ENCODE peak calls at places on chromosomes 12 and 14, in nine cellular contexts. O is cardiac fibroblast, A is PC-9, Y is OCI-LY7, I is brain microvascular endothelial cell, T is cardiac muscle cell, N is fibroblast of lung, H is astrocyte of the spinal cord, F is pancreas. L is an unnamed sample.

GRCh38 chr12:3820122-3820521 is 53.1 kb downstream of the PARP11 start:
- DNase-seq in I (peak), A (no peak), H (peak), Y (no peak), N (peak), T (no peak), F (no peak), O (no peak), L (no peak)

GRCh38 chr12:1630081-1630826 is 1.2 kb downstream of the WNT5B start:
- DNase-seq in F (peak), T (peak), O (peak), Y (peak), H (peak), A (peak), N (peak), I (no peak), L (no peak)

GRCh38 chr12:11147420-11147819 is 13.0 kb upstream of the TAS2R30 start:
- DNase-seq in T (no peak), I (no peak), N (no peak), A (no peak), F (no peak), H (no peak), O (no peak), Y (no peak), L (no peak)

GRCh38 chr12:132170094-132170636 is 25.9 kb downstream of the NOC4L start:
- DNase-seq in T (peak), Y (no peak), H (peak), O (peak), N (peak), I (no peak), A (no peak), F (no peak), L (peak)

GRCh38 chr14:50397461-50398196 is 948 bp upstream of the CDKL1 start:
- DNase-seq in T (no peak), N (no peak), O (peak), H (peak), Y (no peak), I (no peak), F (peak), A (peak), L (no peak)

GRCh38 chr14:90398315-90398811 is 1.5 kb downstream of the CALM1 start:
- DNase-seq in A (peak), N (no peak), F (peak), H (peak), I (peak), Y (peak), O (no peak), T (peak), L (no peak)

GRCh38 chr12:9649532-9649940 is 20.0 kb upstream of the CLEC2D start:
- DNase-seq in I (no peak), N (no peak), O (no peak), Y (peak), A (peak), T (no peak), F (no peak), H (peak), L (no peak)

GRCh38 chr12:26010293-26010821 is 51.9 kb downstream of the RASSF8 start:
- DNase-seq in N (no peak), H (peak), F (no peak), T (peak), O (peak), Y (no peak), A (peak), I (no peak), L (no peak)

GRCh38 chr12:104519190-104519857 is 62.6 kb downstream of the CHST11 start:
- DNase-seq in A (no peak), F (no peak), H (no peak), N (no peak), T (no peak), O (no peak), Y (no peak), I (no peak), L (no peak)

GRCh38 chr14:31678421-31679249 is 117.4 kb downstream of the NUBPL start:
- DNase-seq in N (no peak), Y (no peak), I (no peak), F (no peak), O (no peak), H (no peak), A (no peak), T (no peak), L (no peak)

GRCh38 chr12:102436867-102437266 is 43.5 kb downstream of the IGF1 start:
- DNase-seq in Y (no peak), F (no peak), H (no peak), O (no peak), I (no peak), A (no peak), N (no peak), T (no peak), L (no peak)

GRCh38 chr12:104942075-104942474 is 16.0 kb downstream of the SLC41A2 start:
- DNase-seq in H (no peak), I (no peak), T (no peak), N (no peak), O (no peak), F (no peak), A (no peak), Y (no peak), L (no peak)

GRCh38 chr14:77318006-77318553 is 2.6 kb downstream of the POMT2 start:
- DNase-seq in F (no peak), O (no peak), I (no peak), Y (no peak), T (peak), A (no peak), N (no peak), H (no peak), L (no peak)

GRCh38 chr14:71143391-71144290 is 236.4 kb downstream of the PCNX1 start:
- DNase-seq in A (peak), F (no peak), H (peak), I (peak), O (peak), N (peak), T (peak), Y (no peak), L (no peak)

GRCh38 chr12:26938660-26939185 is 453 bp downstream of the FGFR1OP2 start:
- DNase-seq in H (no peak), A (no peak), N (no peak), F (no peak), I (no peak), Y (peak), O (no peak), T (no peak), L (no peak)

GRCh38 chr12:71304306-71304705 is 135.3 kb upstream of the LGR5 start:
- DNase-seq in A (no peak), Y (no peak), F (no peak), N (no peak), T (no peak), O (no peak), H (no peak), I (no peak), L (no peak)

GRCh38 chr12:92503029-92503931 is 199.5 kb upstream of the PLEKHG7 start:
- DNase-seq in A (no peak), T (peak), F (peak), I (no peak), Y (peak), N (peak), H (no peak), O (peak), L (no peak)

GRCh38 chr12:4908694-4909396 is 860 bp upstream of the KCNA1 start:
- DNase-seq in H (no peak), I (no peak), Y (no peak), A (no peak), F (no peak), T (no peak), O (no peak), N (no peak), L (peak)

GRCh38 chr12:49811136-49811535 is 17.1 kb downstream of the NCKAP5L start:
- DNase-seq in H (no peak), O (no peak), F (no peak), Y (no peak), T (no peak), N (no peak), I (no peak), A (no peak), L (no peak)

GRCh38 chr14:96156804-96157760 is 47.6 kb upstream of the BDKRB2 start:
- DNase-seq in O (no peak), Y (no peak), N (no peak), F (no peak), T (no peak), H (no peak), I (no peak), A (no peak), L (no peak)

GRCh38 chr12:45703942-45704341 is 25.6 kb upstream of the ARID2 start:
- DNase-seq in Y (no peak), H (peak), N (peak), T (no peak), A (no peak), I (no peak), F (no peak), O (no peak), L (no peak)

GRCh38 chr12:46918631-46919030 is 92.8 kb upstream of the SLC38A4 start:
- DNase-seq in I (no peak), H (no peak), Y (no peak), N (no peak), F (no peak), O (no peak), A (no peak), T (no peak), L (no peak)

GRCh38 chr14:106277503-106277902 is 751.1 kb downstream of the TMEM121 start:
- DNase-seq in H (no peak), N (no peak), Y (peak), F (no peak), A (no peak), I (no peak), T (no peak), O (no peak), L (no peak)

GRCh38 chr12:71469235-71469873 is 29.8 kb downstream of the LGR5 start:
- DNase-seq in T (peak), F (no peak), A (peak), O (peak), Y (no peak), I (peak), N (peak), H (peak), L (no peak)

GRCh38 chr12:118432812-118433540 is 56.6 kb downstream of the SUDS3 start:
- DNase-seq in I (peak), O (no peak), F (no peak), H (peak), T (no peak), N (no peak), Y (no peak), A (no peak), L (no peak)

GRCh38 chr12:45309826-45310626 is 94.1 kb downstream of the ANO6 start:
- DNase-seq in Y (no peak), N (peak), T (peak), H (peak), A (no peak), I (no peak), F (no peak), O (peak), L (peak)

GRCh38 chr14:75070383-75070782 is 942 bp downstream of the ZC2HC1C start:
- DNase-seq in N (no peak), T (no peak), A (no peak), I (no peak), F (peak), H (no peak), O (no peak), Y (no peak), L (no peak)

DNA sequence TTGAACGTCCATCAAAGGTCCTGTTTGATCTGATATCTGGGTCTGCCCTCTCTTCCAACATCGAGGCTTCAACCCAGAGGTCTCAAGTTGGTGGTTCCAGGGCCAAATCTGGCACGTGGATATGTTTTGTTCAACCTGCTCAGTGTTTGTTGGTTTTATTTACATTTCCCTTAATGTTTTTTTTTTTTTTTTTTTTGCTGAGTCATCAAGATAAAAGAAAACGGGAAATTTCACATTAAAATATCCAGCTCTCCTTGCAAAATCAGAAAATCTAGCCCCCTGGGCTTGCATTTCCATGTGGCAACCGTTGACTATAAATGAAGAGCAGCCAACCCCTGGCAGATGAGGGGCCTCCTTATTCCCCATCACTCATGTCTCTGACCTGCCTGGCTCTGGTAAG is 765.6 kb upstream of the TBX3 start:
- DNase-seq in N (no peak), F (no peak), T (no peak), Y (no peak), A (no peak), O (no peak), H (no peak), I (no peak), L (no peak)
- H3K4me3 ChIP-seq in N (no peak), F (no peak), T (no peak), Y (no peak), A (no peak), O (no peak), H (no peak), I (no peak), L (no peak)

GRCh38 chr12:84619053-84619452 is 293.5 kb downstream of the SLC6A15 start:
- DNase-seq in I (no peak), H (no peak), Y (no peak), N (peak), F (no peak), A (no peak), O (no peak), T (no peak), L (no peak)
- TF ChIP-seq CTCF in I (no peak), H (peak), Y (peak), N (no peak), F (no peak), A (peak), O (no peak), T (peak), L (peak)

GRCh38 chr14:39433452-39433813 is 1.2 kb upstream of the FBXO33 start:
- DNase-seq in I (no peak), A (no peak), Y (no peak), H (no peak), O (no peak), F (no peak), T (no peak), N (no peak), L (no peak)
- H3K4me3 ChIP-seq in I (peak), A (peak), Y (peak), H (peak), O (peak), F (peak), T (peak), N (peak), L (peak)

GRCh38 chr12:67893003-67893402 is 96.2 kb upstream of the IFNG-AS1 start:
- DNase-seq in O (no peak), A (no peak), H (no peak), T (no peak), F (no peak), Y (no peak), I (no peak), N (no peak), L (no peak)
- TF ChIP-seq CTCF in O (no peak), A (no peak), H (no peak), T (no peak), F (no peak), Y (no peak), I (no peak), N (no peak), L (no peak)

DNA sequence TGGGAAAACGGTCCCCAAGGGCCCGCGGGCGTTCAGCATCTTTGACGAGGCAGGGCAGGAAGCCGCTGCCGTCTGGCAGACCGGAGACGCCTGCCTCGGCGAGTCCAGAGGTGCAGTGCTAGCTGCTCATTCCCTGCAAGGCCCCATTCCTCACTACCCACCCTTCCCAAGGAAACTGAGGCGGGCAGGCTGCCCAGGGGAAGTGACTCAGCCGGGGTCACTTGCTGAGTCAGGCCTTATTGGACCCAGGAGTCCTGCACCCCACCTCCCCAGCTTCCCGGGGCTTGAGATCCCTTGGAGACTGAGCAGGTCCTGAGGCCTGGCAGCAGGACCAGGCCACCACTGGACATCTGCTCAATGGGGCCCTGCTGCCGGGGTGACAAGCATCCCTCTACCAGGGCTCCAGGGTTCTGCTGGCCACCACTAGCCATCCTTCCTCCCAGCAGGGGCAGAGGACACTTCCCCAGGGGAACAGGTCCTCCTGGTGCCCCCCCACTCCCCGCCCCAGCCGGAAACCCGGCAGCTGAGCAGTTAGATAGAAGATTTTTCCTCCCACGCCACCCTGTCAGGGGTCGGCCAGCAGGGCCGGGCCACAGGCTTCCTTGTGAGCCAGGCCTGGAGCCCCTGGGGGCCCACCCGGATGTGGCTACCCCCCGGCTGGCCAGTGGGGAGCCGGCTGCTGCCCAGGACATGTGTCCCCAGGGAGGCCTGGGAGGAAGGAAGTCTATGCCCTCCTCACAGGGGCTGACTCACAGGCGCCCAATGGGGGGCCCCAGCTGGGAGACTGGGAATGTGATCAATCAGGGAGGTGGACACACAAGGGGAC is 3.9 kb downstream of the SH2B3 start:
- DNase-seq in Y (peak), I (peak), N (peak), A (no peak), T (peak), H (peak), O (peak), F (peak), L (no peak)
- H3K4me3 ChIP-seq in Y (peak), I (peak), N (no peak), A (peak), T (no peak), H (peak), O (peak), F (no peak), L (peak)

DNA sequence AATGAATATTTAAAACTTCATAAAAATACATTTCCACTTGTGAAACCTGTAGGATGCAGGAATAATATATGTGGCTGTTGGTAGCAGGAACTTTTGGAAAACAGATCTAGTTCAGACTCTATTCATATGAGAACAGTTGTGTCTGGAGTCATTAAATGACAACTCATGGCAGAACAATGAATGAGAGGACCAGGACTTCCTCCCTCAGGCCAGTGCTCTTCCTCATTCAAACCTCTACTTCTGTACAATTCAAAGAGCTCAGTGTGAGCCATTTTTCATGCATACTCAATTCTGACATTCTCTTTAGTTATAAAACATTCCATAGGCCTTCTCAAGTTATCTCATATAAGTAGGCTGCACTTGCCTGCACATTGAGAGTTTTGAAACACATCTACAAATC is 1526.6 kb upstream of the FLRT2 start:
- DNase-seq in F (no peak), T (no peak), O (no peak), I (no peak), Y (no peak), H (no peak), A (no peak), N (no peak), L (no peak)
- TF ChIP-seq CTCF in F (no peak), T (no peak), O (no peak), I (no peak), Y (no peak), H (no peak), A (no peak), N (no peak), L (no peak)

GRCh38 chr14:97977711-97978261 is 1180.6 kb downstream of the VRK1 start:
- DNase-seq in H (peak), O (peak), A (no peak), F (peak), Y (no peak), N (peak), T (peak), I (no peak), L (peak)
- H3K4me3 ChIP-seq in H (peak), O (no peak), A (no peak), F (peak), Y (no peak), N (no peak), T (no peak), I (no peak), L (peak)

GRCh38 chr14:21771671-21772070 is 98.1 kb upstream of the OR4E1 start:
- DNase-seq in I (no peak), N (no peak), A (peak), Y (no peak), T (no peak), H (no peak), F (no peak), O (no peak), L (no peak)
- TF ChIP-seq CTCF in I (no peak), N (no peak), A (no peak), Y (no peak), T (no peak), H (no peak), F (no peak), O (no peak), L (no peak)